ENCODE peak calls at places on chromosomes 3 and 15, in four cellular contexts. Y, I, P and U are unnamed samples.

GRCh38 chr15:97410907-97411575 is 549.5 kb upstream of the ARRDC4 start:
- DNase-seq in Y (no peak), I (no peak), P (no peak), U (no peak)

GRCh38 chr3:126857928-126858327 is 125.0 kb upstream of the PLXNA1 start:
- DNase-seq in Y (no peak), I (no peak), P (no peak), U (no peak)

GRCh38 chr3:152193673-152194267 is 75.0 kb upstream of the MBNL1 start:
- DNase-seq in Y (no peak), I (no peak), P (no peak), U (no peak)

GRCh38 chr15:91055548-91056331 is 33.3 kb upstream of the VPS33B start:
- DNase-seq in Y (peak), I (peak), P (peak), U (peak)

GRCh38 chr3:64318001-64318400 is 92.7 kb upstream of the PRICKLE2 start:
- DNase-seq in Y (no peak), I (no peak), P (peak), U (no peak)

GRCh38 chr15:37181339-37181738 is 81.0 kb upstream of the MEIS2 start:
- DNase-seq in Y (no peak), I (no peak), P (no peak), U (no peak)

GRCh38 chr15:86650084-86650483 is 570.4 kb downstream of the AGBL1 start:
- DNase-seq in Y (no peak), I (no peak), P (no peak), U (no peak)

GRCh38 chr3:60399295-60399694 is 852.0 kb downstream of the FHIT start:
- DNase-seq in Y (no peak), I (no peak), P (peak), U (no peak)

GRCh38 chr15:69919816-69920215 is 177.9 kb downstream of the TLE3 start:
- DNase-seq in Y (no peak), I (no peak), P (no peak), U (no peak)

GRCh38 chr15:52121896-52122295 is 9.3 kb upstream of the BCL2L10 start:
- DNase-seq in Y (no peak), I (no peak), P (no peak), U (no peak)

GRCh38 chr15:37086120-37086519 is 14.2 kb downstream of the MEIS2 start:
- DNase-seq in Y (no peak), I (no peak), P (no peak), U (no peak)

GRCh38 chr3:140771030-140771677 is 93.3 kb downstream of the TRIM42 start:
- DNase-seq in Y (no peak), I (no peak), P (no peak), U (no peak)

GRCh38 chr3:106114220-106114619 is 245.4 kb upstream of the CBLB start:
- DNase-seq in Y (no peak), I (no peak), P (peak), U (no peak)

GRCh38 chr3:122021811-122022401 is at the start of gene ILDR1:
- DNase-seq in Y (peak), I (no peak), P (no peak), U (no peak)

GRCh38 chr15:59762558-59762957 is 73.4 kb upstream of the BNIP2 start:
- DNase-seq in Y (no peak), I (no peak), P (no peak), U (no peak)

GRCh38 chr3:197168606-197169005 is 129.8 kb downstream of the DLG1 start:
- DNase-seq in Y (no peak), I (no peak), P (peak), U (no peak)

GRCh38 chr3:186152361-186152798 is 43.5 kb upstream of the ETV5 start:
- DNase-seq in Y (no peak), I (no peak), P (no peak), U (no peak)

GRCh38 chr3:195123196-195123805 is 147.7 kb downstream of the XXYLT1 start:
- DNase-seq in Y (peak), I (no peak), P (peak), U (no peak)

GRCh38 chr15:77402740-77403379 is 17.0 kb downstream of the PEAK1 start:
- DNase-seq in Y (no peak), I (no peak), P (peak), U (no peak)

GRCh38 chr15:47586653-47587224 is 130.6 kb upstream of the SEMA6D start:
- DNase-seq in Y (no peak), I (no peak), P (no peak), U (no peak)

GRCh38 chr15:37079726-37080125 is 20.6 kb downstream of the MEIS2 start:
- DNase-seq in Y (no peak), I (no peak), P (peak), U (no peak)

GRCh38 chr3:53938645-53939044 is 47.0 kb upstream of the SELENOK start:
- DNase-seq in Y (peak), I (peak), P (peak), U (peak)

GRCh38 chr15:59271595-59272201 is 65.1 kb downstream of the LDHAL6B start:
- DNase-seq in Y (no peak), I (no peak), P (no peak), U (no peak)

GRCh38 chr3:146387566-146387965 is 81.8 kb downstream of the PLSCR2 start:
- DNase-seq in Y (no peak), I (no peak), P (no peak), U (no peak)

GRCh38 chr3:146384786-146385185 is 84.6 kb downstream of the PLSCR2 start:
- DNase-seq in Y (no peak), I (no peak), P (no peak), U (no peak)

GRCh38 chr3:146380052-146380451 is 89.3 kb downstream of the PLSCR2 start:
- DNase-seq in Y (no peak), I (no peak), P (no peak), U (no peak)

DNA sequence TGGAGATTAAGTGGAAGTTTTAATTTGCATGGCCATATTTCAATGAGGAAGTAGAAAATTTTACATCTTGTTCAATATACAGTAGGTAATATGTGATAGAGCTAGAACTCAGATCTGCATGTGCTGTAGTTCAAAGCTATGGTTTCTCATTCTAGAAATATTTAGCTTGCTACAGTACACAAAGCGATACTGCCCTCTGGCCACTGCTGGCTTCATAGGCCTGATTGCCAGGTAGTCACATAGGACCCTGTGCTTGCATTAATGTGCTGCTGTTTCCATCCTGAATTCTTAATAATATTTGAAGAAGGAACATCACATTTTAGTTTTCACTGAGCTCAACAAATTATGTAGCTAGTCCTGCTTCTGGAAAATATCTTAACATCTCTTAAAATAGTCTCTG is 87.0 kb downstream of the PLSCR2 start:
- DNase-seq in Y (no peak), I (peak), P (no peak), U (no peak)
- TF ChIP-seq CTCF in Y (no peak), I (peak), P (no peak), U (no peak)

GRCh38 chr15:38871638-38872037 is 307.0 kb upstream of the RASGRP1 start:
- DNase-seq in Y (no peak), I (no peak), P (no peak), U (no peak)
- H3K4me3 ChIP-seq in Y (no peak), I (no peak), P (no peak), U (no peak)

GRCh38 chr15:73621286-73621826 is 11.8 kb downstream of the NPTN start:
- DNase-seq in Y (no peak), I (no peak), P (no peak), U (no peak)
- TF ChIP-seq CTCF in Y (no peak), I (no peak), P (no peak), U (no peak)

GRCh38 chr15:68343579-68344225 is 66.2 kb downstream of the FEM1B start:
- DNase-seq in Y (no peak), I (no peak), P (no peak), U (no peak)

GRCh38 chr15:68342351-68342750 is 64.8 kb downstream of the FEM1B start:
- DNase-seq in Y (no peak), I (no peak), P (no peak), U (no peak)

GRCh38 chr15:68339481-68339880 is 61.9 kb downstream of the FEM1B start:
- DNase-seq in Y (no peak), I (no peak), P (no peak), U (no peak)

GRCh38 chr15:68341851-68342336 is 64.3 kb downstream of the FEM1B start:
- DNase-seq in Y (no peak), I (no peak), P (no peak), U (no peak)

GRCh38 chr15:68340711-68341671 is 63.4 kb downstream of the FEM1B start:
- DNase-seq in Y (no peak), I (no peak), P (peak), U (no peak)
- H3K4me3 ChIP-seq in Y (no peak), I (no peak), P (no peak), U (no peak)

DNA sequence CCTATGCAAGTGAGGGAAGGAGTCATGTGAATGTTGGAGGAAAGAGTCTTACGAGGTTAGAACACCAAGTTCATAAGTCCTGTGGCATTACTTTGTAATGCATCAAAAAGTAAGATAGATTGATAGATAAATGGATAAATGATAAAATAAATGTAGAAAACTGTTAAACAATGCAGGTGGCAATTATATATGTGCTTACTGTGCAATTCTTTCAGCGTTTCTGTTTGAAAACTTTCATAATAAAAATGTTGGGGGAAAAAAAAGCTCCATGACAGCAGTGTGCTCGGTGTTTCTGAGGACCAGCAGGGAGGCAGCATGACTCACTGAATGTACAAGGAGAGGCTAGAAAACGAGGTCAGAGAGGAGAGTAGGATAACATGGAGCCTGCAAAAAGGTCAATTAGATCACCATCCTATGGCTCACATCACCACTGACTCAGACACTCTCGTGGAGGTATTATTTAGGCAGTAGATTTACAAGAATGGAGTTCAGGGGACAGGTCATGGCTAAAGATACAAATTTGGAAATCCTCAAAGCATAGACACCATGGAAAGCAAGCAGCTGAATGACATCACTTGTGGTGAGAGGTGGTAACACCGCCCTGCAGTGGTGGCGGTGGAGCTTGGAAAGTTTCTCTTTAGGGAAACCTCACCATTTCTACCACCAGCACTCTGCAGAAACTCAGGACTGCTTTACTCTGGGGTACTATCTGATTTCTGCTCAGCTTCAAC is 219.8 kb downstream of the CTNNB1 start:
- DNase-seq in Y (no peak), I (peak), P (peak), U (no peak)
- TF ChIP-seq CTCF in Y (no peak), I (no peak), P (no peak), U (no peak)

GRCh38 chr3:13654330-13655073 is 105.6 kb downstream of the FBLN2 start:
- DNase-seq in Y (no peak), I (no peak), P (no peak), U (no peak)
- H3K4me3 ChIP-seq in Y (no peak), I (no peak), P (no peak), U (no peak)

DNA sequence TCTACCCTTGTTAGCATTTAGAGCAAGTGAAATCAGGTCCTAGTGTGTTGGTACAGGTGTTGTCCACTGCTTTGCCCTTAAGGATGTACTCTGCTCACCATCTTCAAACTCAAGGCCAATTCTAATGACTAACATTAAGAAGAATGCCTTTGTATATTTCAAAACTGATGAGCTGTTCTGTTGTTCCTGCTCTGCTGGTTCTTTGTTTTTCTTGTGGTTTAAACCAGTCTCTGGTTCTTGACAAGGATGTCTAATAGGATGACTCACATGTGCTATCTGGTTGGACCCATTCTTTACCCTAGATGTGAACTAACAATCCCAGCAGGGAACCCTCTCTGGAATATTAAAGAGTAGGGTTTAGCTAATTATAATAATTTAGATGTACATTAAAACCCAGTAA is 17.3 kb downstream of the ABHD5 start:
- DNase-seq in Y (no peak), I (peak), P (peak), U (no peak)
- TF ChIP-seq CTCF in Y (no peak), I (no peak), P (no peak), U (no peak)

DNA sequence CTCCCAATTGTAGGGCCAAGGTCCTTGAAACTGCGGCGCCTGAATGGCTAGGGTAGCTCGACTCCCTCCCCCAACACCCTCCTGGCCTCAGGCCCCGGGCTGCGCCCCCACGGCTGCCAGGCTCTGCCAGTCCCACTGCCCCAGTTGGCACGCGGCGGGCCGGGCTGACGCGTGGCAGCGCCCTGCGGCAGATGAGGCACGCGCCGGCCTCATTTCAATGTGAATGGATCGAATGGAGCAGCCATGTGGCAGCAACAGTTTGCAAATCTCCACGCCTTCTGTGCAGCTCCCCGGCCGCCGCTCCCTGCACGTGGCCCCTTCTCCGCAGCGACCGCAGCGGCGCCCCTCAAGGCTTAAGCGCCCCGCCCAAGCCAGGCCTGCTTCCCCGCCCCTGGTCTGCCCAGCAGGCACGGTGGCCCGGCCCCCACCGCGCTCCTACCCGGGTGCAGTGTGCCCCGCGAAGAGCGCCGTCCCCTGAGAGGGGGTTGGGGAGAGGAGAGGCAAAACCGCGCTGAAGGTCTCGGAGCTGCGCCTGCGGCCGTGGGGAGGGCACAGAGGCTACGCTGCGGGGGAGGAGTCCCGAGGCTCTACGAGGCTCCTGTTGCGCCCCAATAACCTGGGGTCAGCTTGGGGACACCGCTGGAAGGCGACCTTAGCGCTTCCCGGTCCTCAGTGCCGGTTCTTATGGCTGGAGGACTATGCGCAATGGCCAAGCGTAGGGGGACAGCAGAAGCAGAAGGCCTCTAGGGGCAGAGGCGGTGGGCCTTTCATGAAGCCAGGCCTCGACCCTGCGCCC is 3.1 kb upstream of the DLL4 start:
- DNase-seq in Y (no peak), I (no peak), P (no peak), U (no peak)
- H3K4me3 ChIP-seq in Y (no peak), I (no peak), P (peak), U (peak)